ENCODE peak calls at places on chromosomes 2 and 18, in six cellular contexts. L is foreskin fibroblast, A is mammary epithelial cell, X is colonic mucosa, J is IMR-90, N is BJ. I is an unnamed sample.

GRCh38 chr2:144522741-144523605 is 3.1 kb upstream of the ZEB2 start:
- DNase-seq in N (no peak), J (no peak), A (no peak), X (no peak), L (peak), I (no peak)

GRCh38 chr2:207502799-207503198 is 27.0 kb upstream of the CREB1 start:
- DNase-seq in X (no peak), L (no peak), A (no peak), N (no peak), J (no peak), I (no peak)

GRCh38 chr2:134280231-134280630 is 26.4 kb downstream of the MGAT5 start:
- DNase-seq in N (no peak), J (no peak), X (no peak), A (no peak), L (no peak), I (no peak)

GRCh38 chr18:37567061-37567993 is 1.7 kb upstream of the CELF4 start:
- DNase-seq in X (no peak), L (peak), A (no peak), J (no peak), N (no peak), I (no peak)

GRCh38 chr18:45617284-45617683 is 2.0 kb downstream of the SLC14A2 start:
- DNase-seq in N (peak), L (peak), X (peak), A (peak), J (peak), I (peak)

GRCh38 chr18:24544141-24544498 is 83.7 kb downstream of the HRH4 start:
- DNase-seq in X (no peak), J (peak), N (no peak), L (peak), A (peak), I (peak)

GRCh38 chr18:57837917-57838548 is 34.9 kb upstream of the ATP8B1 start:
- DNase-seq in N (no peak), A (peak), X (no peak), L (no peak), J (peak), I (no peak)

GRCh38 chr2:18498531-18498930 is 61.9 kb downstream of the RDH14 start:
- DNase-seq in X (no peak), A (no peak), N (no peak), L (no peak), J (no peak), I (no peak)

GRCh38 chr18:5630057-5630765 is 86.4 kb upstream of the EPB41L3 start:
- DNase-seq in N (no peak), L (peak), J (peak), X (peak), A (peak), I (no peak)

GRCh38 chr2:38129987-38130386 is 54.0 kb upstream of the CYP1B1 start:
- DNase-seq in X (no peak), J (peak), A (no peak), L (peak), N (no peak), I (no peak)

GRCh38 chr2:215397632-215398341 is 38.1 kb downstream of the FN1 start:
- DNase-seq in A (no peak), L (no peak), X (no peak), J (peak), N (no peak), I (no peak)

GRCh38 chr18:64191069-64191468 is 42.2 kb upstream of the LINC00305 start:
- DNase-seq in J (no peak), A (no peak), L (no peak), N (no peak), X (no peak), I (no peak)

GRCh38 chr18:10524507-10525425 is 1.1 kb upstream of the NAPG start:
- DNase-seq in N (no peak), J (peak), A (peak), L (no peak), X (no peak), I (peak)

GRCh38 chr2:180219471-180219870 is 212.4 kb upstream of the CWC22 start:
- DNase-seq in J (peak), X (no peak), N (no peak), L (peak), A (no peak), I (peak)

GRCh38 chr2:30113617-30114293 is 33.1 kb upstream of the YPEL5 start:
- DNase-seq in N (peak), L (peak), A (peak), J (peak), X (no peak), I (peak)

GRCh38 chr2:118940486-118941120 is 1.4 kb upstream of the MARCO start:
- DNase-seq in J (no peak), N (no peak), A (no peak), L (no peak), X (no peak), I (no peak)

GRCh38 chr2:58479557-58480120 is 238.5 kb upstream of the FANCL start:
- DNase-seq in A (no peak), L (no peak), N (no peak), J (no peak), X (no peak), I (no peak)

GRCh38 chr2:181741756-181742155 is 61.4 kb upstream of the NEUROD1 start:
- DNase-seq in N (no peak), X (no peak), L (peak), A (peak), J (peak), I (no peak)

GRCh38 chr2:240401781-240402551 is 33.5 kb upstream of the GPC1 start:
- DNase-seq in J (no peak), L (no peak), N (no peak), A (no peak), X (no peak), I (no peak)

GRCh38 chr18:35041752-35042379 is 653 bp downstream of the MAPRE2 start:
- DNase-seq in X (peak), A (peak), J (no peak), N (no peak), L (no peak), I (no peak)

GRCh38 chr18:76405280-76405679 is 89.8 kb downstream of the ZNF516 start:
- DNase-seq in L (no peak), J (no peak), N (no peak), X (no peak), A (no peak), I (no peak)

GRCh38 chr2:177478029-177478428 is 85.5 kb downstream of the AGPS start:
- DNase-seq in L (no peak), A (no peak), N (no peak), J (no peak), X (no peak), I (no peak)

GRCh38 chr18:61402761-61403160 is 69.5 kb downstream of the CDH20 start:
- DNase-seq in X (no peak), N (peak), L (peak), A (no peak), J (no peak), I (no peak)

GRCh38 chr2:148253716-148254115 is 232.8 kb downstream of the MBD5 start:
- DNase-seq in A (peak), X (no peak), L (peak), N (no peak), J (peak), I (no peak)

GRCh38 chr2:216696321-216696720 is 972 bp upstream of the IGFBP5 start:
- DNase-seq in L (no peak), J (no peak), X (no peak), N (no peak), A (no peak), I (no peak)

GRCh38 chr2:71832388-71832787 is 315.3 kb downstream of the CYP26B1 start:
- DNase-seq in X (no peak), N (peak), L (no peak), A (no peak), J (no peak), I (no peak)

GRCh38 chr2:241410739-241411176 is 54.7 kb downstream of the FARP2 start:
- DNase-seq in N (no peak), X (no peak), A (peak), J (peak), L (peak), I (peak)

GRCh38 chr2:152415231-152415642 is 80.3 kb downstream of the FMNL2 start:
- DNase-seq in L (no peak), X (no peak), J (peak), A (peak), N (no peak), I (no peak)

GRCh38 chr2:179020156-179020750 is 29.7 kb downstream of the CCDC141 start:
- DNase-seq in X (peak), L (peak), J (no peak), N (no peak), A (peak), I (no peak)

GRCh38 chr2:197255550-197255949 is 55.0 kb downstream of the ANKRD44 start:
- DNase-seq in N (no peak), J (peak), L (peak), X (peak), A (no peak), I (peak)

GRCh38 chr2:150548527-150548926 is 61.1 kb upstream of the RND3 start:
- DNase-seq in J (peak), X (no peak), A (no peak), N (no peak), L (peak), I (no peak)

GRCh38 chr2:64524604-64525322 is 635 bp downstream of the AFTPH start:
- DNase-seq in X (peak), A (peak), N (no peak), J (peak), L (peak), I (no peak)

GRCh38 chr2:177335917-177336450 is 56.6 kb upstream of the AGPS start:
- DNase-seq in L (peak), X (no peak), N (no peak), J (peak), A (no peak), I (no peak)

GRCh38 chr2:15628899-15629855 is 37.5 kb downstream of the DDX1 start:
- DNase-seq in X (no peak), A (no peak), N (no peak), L (no peak), J (no peak), I (no peak)

GRCh38 chr2:154706660-154707059 is 8.2 kb downstream of the KCNJ3 start:
- DNase-seq in X (no peak), L (no peak), N (no peak), J (no peak), A (no peak), I (no peak)

GRCh38 chr18:27298215-27298804 is 113.2 kb upstream of the CHST9 start:
- DNase-seq in J (no peak), N (no peak), L (no peak), X (no peak), A (peak), I (no peak)
- TF ChIP-seq CTCF in J (no peak), N (no peak), L (no peak), X (no peak), A (peak), I (peak)

GRCh38 chr2:100606332-100606731 is 43.5 kb downstream of the PDCL3 start:
- DNase-seq in A (no peak), N (no peak), L (no peak), J (no peak), X (no peak), I (no peak)
- H3K4me3 ChIP-seq in A (no peak), N (no peak), L (no peak), J (no peak), X (no peak), I (no peak)

GRCh38 chr2:237067985-237068576 is 17.6 kb upstream of the COPS8 start:
- DNase-seq in X (no peak), J (no peak), L (no peak), A (no peak), N (no peak), I (no peak)
- TF ChIP-seq CTCF in X (no peak), J (no peak), L (peak), A (no peak), N (peak), I (peak)

GRCh38 chr2:96117701-96118588 is 1.6 kb upstream of the ADRA2B start:
- DNase-seq in N (no peak), A (no peak), X (no peak), J (no peak), L (no peak), I (no peak)
- H3K4me3 ChIP-seq in N (no peak), A (no peak), X (no peak), J (no peak), L (no peak), I (no peak)

GRCh38 chr2:219684721-219685689 is 57.6 kb downstream of the SLC4A3 start:
- DNase-seq in J (peak), X (peak), N (no peak), L (peak), A (peak), I (no peak)
- TF ChIP-seq CTCF in J (no peak), X (no peak), N (no peak), L (no peak), A (no peak), I (no peak)

DNA sequence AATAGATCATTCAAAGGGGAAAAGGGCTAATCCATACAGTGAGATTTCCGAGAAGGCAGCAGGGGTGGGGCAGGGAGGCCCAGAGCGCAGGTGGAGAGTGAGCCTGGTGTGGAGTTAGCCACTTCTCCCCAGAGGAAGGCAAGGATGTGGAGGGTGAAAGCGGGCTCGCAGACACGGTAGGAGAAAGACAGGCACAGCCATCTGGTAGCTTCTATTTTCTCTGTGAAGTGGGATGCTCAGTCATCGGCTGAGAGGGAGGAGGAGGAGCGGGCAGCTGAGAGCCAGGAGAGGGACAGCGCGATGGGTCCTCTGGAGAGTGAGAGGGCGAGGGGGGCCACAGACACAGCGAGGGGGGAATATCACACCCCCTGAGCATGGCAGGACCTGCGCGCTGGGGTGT is 153.3 kb upstream of the NDUFV2 start:
- DNase-seq in J (peak), N (no peak), X (no peak), L (peak), A (peak), I (no peak)
- H3K4me3 ChIP-seq in J (peak), N (peak), X (no peak), L (peak), A (peak), I (no peak)

I was measured in astrocyte of the cerebellum.